ENCODE peak calls at places on chromosomes 11 and 22, in eight cellular contexts. One of them, this sample, is unnamed.

GRCh38 chr22:47504962-47505361 is 742.5 kb downstream of the TBC1D22A start:
- DNase-seq in tibial artery: no peak
- DNase-seq in colonic mucosa: no peak
- DNase-seq in psoas muscle: no peak
- DNase-seq in astrocyte: no peak
- DNase-seq in GM12878: no peak
- DNase-seq in upper lobe of right lung: no peak
- DNase-seq in A549: no peak
- DNase-seq in this sample: no peak

GRCh38 chr11:122895591-122895990 is 13.0 kb downstream of the JHY start:
- DNase-seq in tibial artery: no peak
- DNase-seq in colonic mucosa: no peak
- DNase-seq in psoas muscle: no peak
- DNase-seq in astrocyte: peak; percentile 41
- DNase-seq in GM12878: no peak
- DNase-seq in upper lobe of right lung: no peak
- DNase-seq in A549: no peak
- DNase-seq in this sample: no peak

GRCh38 chr11:117094776-117095175 is 3.5 kb downstream of the SIK3 start:
- DNase-seq in tibial artery: no peak
- DNase-seq in colonic mucosa: no peak
- DNase-seq in psoas muscle: no peak
- DNase-seq in astrocyte: peak; percentile 69
- DNase-seq in GM12878: no peak
- DNase-seq in upper lobe of right lung: no peak
- DNase-seq in A549: no peak
- DNase-seq in this sample: no peak

GRCh38 chr11:2929880-2930704 is 872 bp upstream of the PHLDA2 start:
- DNase-seq in tibial artery: peak; percentile 70
- DNase-seq in colonic mucosa: peak; percentile 79
- DNase-seq in psoas muscle: peak; percentile 65
- DNase-seq in astrocyte: no peak
- DNase-seq in GM12878: peak; percentile 11
- DNase-seq in upper lobe of right lung: peak; percentile 82
- DNase-seq in A549: peak; percentile 65
- DNase-seq in this sample: peak; percentile 79

GRCh38 chr11:120564573-120565301 is 53.2 kb downstream of the GRIK4 start:
- DNase-seq in tibial artery: peak; percentile 71
- DNase-seq in colonic mucosa: no peak
- DNase-seq in psoas muscle: peak; percentile 74
- DNase-seq in astrocyte: peak; percentile 68
- DNase-seq in GM12878: peak; percentile 49
- DNase-seq in upper lobe of right lung: no peak
- DNase-seq in A549: no peak
- DNase-seq in this sample: no peak

GRCh38 chr11:47400813-47401279 is 7.5 kb upstream of the SLC39A13 start:
- DNase-seq in tibial artery: no peak
- DNase-seq in colonic mucosa: no peak
- DNase-seq in psoas muscle: peak; percentile 28
- DNase-seq in astrocyte: no peak
- DNase-seq in GM12878: peak; percentile 69
- DNase-seq in upper lobe of right lung: no peak
- DNase-seq in A549: no peak
- DNase-seq in this sample: no peak

GRCh38 chr11:119847836-119848235 is 118.8 kb upstream of the NECTIN1 start:
- DNase-seq in tibial artery: no peak
- DNase-seq in colonic mucosa: no peak
- DNase-seq in psoas muscle: no peak
- DNase-seq in astrocyte: no peak
- DNase-seq in GM12878: no peak
- DNase-seq in upper lobe of right lung: no peak
- DNase-seq in A549: no peak
- DNase-seq in this sample: no peak

GRCh38 chr11:114972105-114972504 is 293.8 kb downstream of the NXPE2 start:
- DNase-seq in tibial artery: no peak
- DNase-seq in colonic mucosa: no peak
- DNase-seq in psoas muscle: no peak
- DNase-seq in astrocyte: no peak
- DNase-seq in GM12878: no peak
- DNase-seq in upper lobe of right lung: no peak
- DNase-seq in A549: no peak
- DNase-seq in this sample: no peak

GRCh38 chr11:10019906-10020682 is 273.9 kb downstream of the SBF2 start:
- DNase-seq in tibial artery: no peak
- DNase-seq in colonic mucosa: peak; percentile 64
- DNase-seq in psoas muscle: no peak
- DNase-seq in astrocyte: no peak
- DNase-seq in GM12878: no peak
- DNase-seq in upper lobe of right lung: no peak
- DNase-seq in A549: no peak
- DNase-seq in this sample: peak; percentile 41

GRCh38 chr11:130428271-130428670 is at the start of gene ADAMTS8:
- DNase-seq in tibial artery: no peak
- DNase-seq in colonic mucosa: no peak
- DNase-seq in psoas muscle: no peak
- DNase-seq in astrocyte: no peak
- DNase-seq in GM12878: no peak
- DNase-seq in upper lobe of right lung: peak; percentile 65
- DNase-seq in A549: no peak
- DNase-seq in this sample: no peak

GRCh38 chr22:35681454-35682050 is 33.3 kb downstream of the APOL6 start:
- DNase-seq in tibial artery: no peak
- DNase-seq in colonic mucosa: no peak
- DNase-seq in psoas muscle: no peak
- DNase-seq in astrocyte: no peak
- DNase-seq in GM12878: no peak
- DNase-seq in upper lobe of right lung: no peak
- DNase-seq in A549: no peak
- DNase-seq in this sample: no peak

GRCh38 chr22:45777046-45777851 is 105.6 kb downstream of the ATXN10 start:
- DNase-seq in tibial artery: no peak
- DNase-seq in colonic mucosa: no peak
- DNase-seq in psoas muscle: no peak
- DNase-seq in astrocyte: peak; percentile 90
- DNase-seq in GM12878: no peak
- DNase-seq in upper lobe of right lung: no peak
- DNase-seq in A549: peak; percentile 52
- DNase-seq in this sample: no peak

GRCh38 chr22:23789638-23790037 is 2.9 kb downstream of the SMARCB1 start:
- DNase-seq in tibial artery: no peak
- DNase-seq in colonic mucosa: no peak
- DNase-seq in psoas muscle: peak; percentile 19
- DNase-seq in astrocyte: no peak
- DNase-seq in GM12878: no peak
- DNase-seq in upper lobe of right lung: no peak
- DNase-seq in A549: no peak
- DNase-seq in this sample: no peak

GRCh38 chr22:32206774-32207758 is 2.2 kb upstream of the RFPL2 start:
- DNase-seq in tibial artery: no peak
- DNase-seq in colonic mucosa: peak; percentile 51
- DNase-seq in psoas muscle: no peak
- DNase-seq in astrocyte: no peak
- DNase-seq in GM12878: no peak
- DNase-seq in upper lobe of right lung: no peak
- DNase-seq in A549: peak; percentile 6
- DNase-seq in this sample: peak; percentile 46

GRCh38 chr11:99638073-99638553 is 617.4 kb downstream of the CNTN5 start:
- DNase-seq in tibial artery: no peak
- DNase-seq in colonic mucosa: no peak
- DNase-seq in psoas muscle: no peak
- DNase-seq in astrocyte: no peak
- DNase-seq in GM12878: peak; percentile 20
- DNase-seq in upper lobe of right lung: no peak
- DNase-seq in A549: no peak
- DNase-seq in this sample: no peak

GRCh38 chr11:126105748-126106080 is 43.0 kb upstream of the CDON start:
- DNase-seq in tibial artery: no peak
- DNase-seq in colonic mucosa: no peak
- DNase-seq in psoas muscle: no peak
- DNase-seq in astrocyte: no peak
- DNase-seq in GM12878: no peak
- DNase-seq in upper lobe of right lung: no peak
- DNase-seq in A549: no peak
- DNase-seq in this sample: no peak

GRCh38 chr11:122754553-122755322 is 83.6 kb upstream of the CRTAM start:
- DNase-seq in tibial artery: no peak
- DNase-seq in colonic mucosa: no peak
- DNase-seq in psoas muscle: no peak
- DNase-seq in astrocyte: no peak
- DNase-seq in GM12878: no peak
- DNase-seq in upper lobe of right lung: no peak
- DNase-seq in A549: no peak
- DNase-seq in this sample: peak; percentile 11

GRCh38 chr11:36273110-36273509 is 16.1 kb downstream of the COMMD9 start:
- DNase-seq in tibial artery: no peak
- DNase-seq in colonic mucosa: peak; percentile 3
- DNase-seq in psoas muscle: no peak
- DNase-seq in astrocyte: no peak
- DNase-seq in GM12878: no peak
- DNase-seq in upper lobe of right lung: no peak
- DNase-seq in A549: no peak
- DNase-seq in this sample: no peak

GRCh38 chr11:110250168-110250567 is 46.2 kb downstream of the RDX start:
- DNase-seq in tibial artery: no peak
- DNase-seq in colonic mucosa: no peak
- DNase-seq in psoas muscle: no peak
- DNase-seq in astrocyte: no peak
- DNase-seq in GM12878: no peak
- DNase-seq in upper lobe of right lung: no peak
- DNase-seq in A549: no peak
- DNase-seq in this sample: no peak

GRCh38 chr11:93905384-93905783 is 55.0 kb upstream of the VSTM5 start:
- DNase-seq in tibial artery: no peak
- DNase-seq in colonic mucosa: no peak
- DNase-seq in psoas muscle: no peak
- DNase-seq in astrocyte: peak; percentile 64
- DNase-seq in GM12878: no peak
- DNase-seq in upper lobe of right lung: no peak
- DNase-seq in A549: no peak
- DNase-seq in this sample: no peak

GRCh38 chr11:86460461-86461404 is 86.0 kb downstream of the CCDC81 start:
- DNase-seq in tibial artery: no peak
- DNase-seq in colonic mucosa: no peak
- DNase-seq in psoas muscle: no peak
- DNase-seq in astrocyte: peak; percentile 38
- DNase-seq in GM12878: no peak
- DNase-seq in upper lobe of right lung: no peak
- DNase-seq in A549: no peak
- DNase-seq in this sample: no peak

GRCh38 chr11:11998091-11998781 is 10.2 kb downstream of the DKK3 start:
- DNase-seq in tibial artery: no peak
- DNase-seq in colonic mucosa: no peak
- DNase-seq in psoas muscle: no peak
- DNase-seq in astrocyte: peak; percentile 94
- DNase-seq in GM12878: peak; percentile 21
- DNase-seq in upper lobe of right lung: no peak
- DNase-seq in A549: peak; percentile 79
- DNase-seq in this sample: no peak

GRCh38 chr11:8503872-8504491 is 90.0 kb downstream of the STK33 start:
- DNase-seq in tibial artery: no peak
- DNase-seq in colonic mucosa: peak; percentile 20
- DNase-seq in psoas muscle: no peak
- DNase-seq in astrocyte: no peak
- DNase-seq in GM12878: no peak
- DNase-seq in upper lobe of right lung: no peak
- DNase-seq in A549: no peak
- DNase-seq in this sample: peak; percentile 17

GRCh38 chr11:61472282-61472681 is 36.3 kb upstream of the LRRC10B start:
- DNase-seq in tibial artery: peak; percentile 94
- DNase-seq in colonic mucosa: peak; percentile 34
- DNase-seq in psoas muscle: peak; percentile 93
- DNase-seq in astrocyte: peak; percentile 45
- DNase-seq in GM12878: no peak
- DNase-seq in upper lobe of right lung: peak; percentile 77
- DNase-seq in A549: no peak
- DNase-seq in this sample: no peak

GRCh38 chr11:45750439-45750838 is 54.5 kb upstream of the SLC35C1 start:
- DNase-seq in tibial artery: no peak
- DNase-seq in colonic mucosa: no peak
- DNase-seq in psoas muscle: no peak
- DNase-seq in astrocyte: no peak
- DNase-seq in GM12878: no peak
- DNase-seq in upper lobe of right lung: peak; percentile 39
- DNase-seq in A549: no peak
- DNase-seq in this sample: no peak

DNA sequence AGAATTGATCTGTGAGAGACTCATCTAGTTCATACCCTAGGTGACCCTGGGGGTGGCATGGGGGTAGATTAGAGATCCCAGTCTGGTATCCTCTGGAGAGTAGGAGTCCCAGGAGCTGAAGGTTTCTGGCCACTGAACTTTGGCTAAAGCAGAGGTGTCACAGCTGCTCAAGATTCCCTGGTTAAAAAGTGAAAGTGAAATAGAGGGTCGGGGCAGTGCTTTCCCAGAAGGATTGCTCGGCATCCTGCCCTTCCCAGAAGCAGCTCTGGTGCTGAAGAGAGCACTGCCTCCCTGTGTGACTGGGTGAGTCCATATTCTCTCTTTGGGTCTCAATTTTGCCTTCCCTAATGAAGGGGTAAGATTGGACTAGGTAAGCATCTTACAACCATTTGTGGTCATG is 651 bp downstream of the IL18BP start:
- DNase-seq in tibial artery: no peak
- DNase-seq in colonic mucosa: no peak
- DNase-seq in psoas muscle: no peak
- DNase-seq in astrocyte: no peak
- DNase-seq in GM12878: no peak
- DNase-seq in upper lobe of right lung: no peak
- DNase-seq in A549: no peak
- DNase-seq in this sample: no peak
- H3K27ac ChIP-seq in tibial artery: peak overlapping the region; percentile 65
- H3K27ac ChIP-seq in colonic mucosa: peak overlapping the region; percentile 62
- H3K27ac ChIP-seq in psoas muscle: peak overlapping the region; percentile 47
- H3K27ac ChIP-seq in astrocyte: no peak overlapping the region
- H3K27ac ChIP-seq in GM12878: peak overlapping the region; percentile 85
- H3K27ac ChIP-seq in upper lobe of right lung: peak overlapping the region; percentile 55
- H3K27ac ChIP-seq in A549: peak overlapping the region; percentile 52
- H3K27ac ChIP-seq in this sample: peak overlapping the region; percentile 72

GRCh38 chr11:64778223-64778472 is 194 bp downstream of the SF1 start:
- DNase-seq in tibial artery: no peak
- DNase-seq in colonic mucosa: no peak
- DNase-seq in psoas muscle: no peak
- DNase-seq in astrocyte: no peak
- DNase-seq in GM12878: no peak
- DNase-seq in upper lobe of right lung: no peak
- DNase-seq in A549: no peak
- DNase-seq in this sample: no peak
- H3K4me1 ChIP-seq in tibial artery: no peaks in the 10 kb centered on the region
- H3K4me1 ChIP-seq in colonic mucosa: peaks cover 9% of the 10 kb centered on the region
- H3K4me1 ChIP-seq in psoas muscle: peaks cover 45% of the 10 kb centered on the region
- H3K4me1 ChIP-seq in astrocyte: peaks cover 13% of the 10 kb centered on the region
- H3K4me1 ChIP-seq in GM12878: peaks cover 35% of the 10 kb centered on the region
- H3K4me1 ChIP-seq in upper lobe of right lung: peaks cover 35% of the 10 kb centered on the region
- H3K4me1 ChIP-seq in A549: peaks cover 34% of the 10 kb centered on the region
- H3K4me1 ChIP-seq in this sample: peaks cover 15% of the 10 kb centered on the region

GRCh38 chr11:69711824-69712801 is 8.3 kb upstream of the FGF19 start:
- DNase-seq in tibial artery: no peak
- DNase-seq in colonic mucosa: no peak
- DNase-seq in psoas muscle: no peak
- DNase-seq in astrocyte: no peak
- DNase-seq in GM12878: no peak
- DNase-seq in upper lobe of right lung: no peak
- DNase-seq in A549: no peak
- DNase-seq in this sample: no peak
- H3K4me3 ChIP-seq in tibial artery: no peak overlapping the region
- H3K4me3 ChIP-seq in colonic mucosa: no peak overlapping the region
- H3K4me3 ChIP-seq in psoas muscle: no peak overlapping the region
- H3K4me3 ChIP-seq in astrocyte: no peak overlapping the region
- H3K4me3 ChIP-seq in GM12878: no peak overlapping the region
- H3K4me3 ChIP-seq in upper lobe of right lung: no peak overlapping the region
- H3K4me3 ChIP-seq in A549: no peak overlapping the region
- H3K4me3 ChIP-seq in this sample: no peak overlapping the region

GRCh38 chr11:124843616-124843910 is 21.7 kb upstream of the ROBO3 start:
- DNase-seq in tibial artery: no peak
- DNase-seq in colonic mucosa: no peak
- DNase-seq in psoas muscle: no peak
- DNase-seq in astrocyte: no peak
- DNase-seq in GM12878: no peak
- DNase-seq in upper lobe of right lung: no peak
- DNase-seq in A549: no peak
- DNase-seq in this sample: no peak
- H3K27ac ChIP-seq in tibial artery: no peak overlapping the region
- H3K27ac ChIP-seq in colonic mucosa: no peak overlapping the region
- H3K27ac ChIP-seq in psoas muscle: no peak overlapping the region
- H3K27ac ChIP-seq in astrocyte: no peak overlapping the region
- H3K27ac ChIP-seq in GM12878: no peak overlapping the region
- H3K27ac ChIP-seq in upper lobe of right lung: no peak overlapping the region
- H3K27ac ChIP-seq in A549: no peak overlapping the region
- H3K27ac ChIP-seq in this sample: no peak overlapping the region

This sample was measured in transverse colon.